ENCODE peak calls at places on chromosomes 5 and 9, in ten cellular contexts. One of them, this sample, is unnamed.

GRCh38 chr5:179475956-179476355 is 74.4 kb upstream of the RUFY1 start:
- DNase-seq in cardiac fibroblast: no peak
- DNase-seq in fibroblast of the conjunctiva: no peak
- DNase-seq in frontal cortex: no peak
- DNase-seq in midbrain: no peak
- DNase-seq in ecto neural progenitor cell: no peak
- DNase-seq in iris pigment epithelial cell: no peak
- DNase-seq in CD8-positive, alpha-beta T cell: no peak
- DNase-seq in Right ventricle myocardium superior: no peak
- DNase-seq in GM13977: no peak
- DNase-seq in this sample: no peak

GRCh38 chr5:40674661-40675235 is 5.0 kb upstream of the PTGER4 start:
- DNase-seq in ecto neural progenitor cell: no peak
- DNase-seq in CD8-positive, alpha-beta T cell: no peak
- DNase-seq in iris pigment epithelial cell: no peak
- DNase-seq in midbrain: no peak
- DNase-seq in Right ventricle myocardium superior: no peak
- DNase-seq in fibroblast of the conjunctiva: no peak
- DNase-seq in GM13977: no peak
- DNase-seq in frontal cortex: no peak
- DNase-seq in cardiac fibroblast: no peak
- DNase-seq in this sample: no peak

GRCh38 chr5:117188207-117188606 is 613.6 kb upstream of the SEMA6A start:
- DNase-seq in ecto neural progenitor cell: no peak
- DNase-seq in cardiac fibroblast: no peak
- DNase-seq in CD8-positive, alpha-beta T cell: no peak
- DNase-seq in iris pigment epithelial cell: no peak
- DNase-seq in fibroblast of the conjunctiva: no peak
- DNase-seq in midbrain: no peak
- DNase-seq in Right ventricle myocardium superior: no peak
- DNase-seq in frontal cortex: no peak
- DNase-seq in GM13977: no peak
- DNase-seq in this sample: no peak

GRCh38 chr9:35518981-35519679 is 29.2 kb downstream of the RUSC2 start:
- DNase-seq in ecto neural progenitor cell: no peak
- DNase-seq in iris pigment epithelial cell: peak; percentile 64
- DNase-seq in cardiac fibroblast: peak; percentile 69
- DNase-seq in Right ventricle myocardium superior: no peak
- DNase-seq in fibroblast of the conjunctiva: no peak
- DNase-seq in midbrain: peak; percentile 12
- DNase-seq in frontal cortex: no peak
- DNase-seq in CD8-positive, alpha-beta T cell: no peak
- DNase-seq in GM13977: no peak
- DNase-seq in this sample: no peak

GRCh38 chr5:113652161-113652560 is 138.7 kb downstream of the YTHDC2 start:
- DNase-seq in CD8-positive, alpha-beta T cell: no peak
- DNase-seq in GM13977: no peak
- DNase-seq in iris pigment epithelial cell: no peak
- DNase-seq in midbrain: no peak
- DNase-seq in Right ventricle myocardium superior: no peak
- DNase-seq in frontal cortex: no peak
- DNase-seq in ecto neural progenitor cell: no peak
- DNase-seq in fibroblast of the conjunctiva: no peak
- DNase-seq in cardiac fibroblast: no peak
- DNase-seq in this sample: no peak

GRCh38 chr5:154648706-154649105 is 106.5 kb upstream of the LARP1 start:
- DNase-seq in fibroblast of the conjunctiva: no peak
- DNase-seq in Right ventricle myocardium superior: no peak
- DNase-seq in midbrain: no peak
- DNase-seq in ecto neural progenitor cell: no peak
- DNase-seq in GM13977: no peak
- DNase-seq in CD8-positive, alpha-beta T cell: no peak
- DNase-seq in iris pigment epithelial cell: no peak
- DNase-seq in cardiac fibroblast: peak; percentile 48
- DNase-seq in frontal cortex: no peak
- DNase-seq in this sample: peak; percentile 65

GRCh38 chr9:16505159-16505558 is 365.3 kb downstream of the BNC2 start:
- DNase-seq in fibroblast of the conjunctiva: no peak
- DNase-seq in GM13977: no peak
- DNase-seq in midbrain: no peak
- DNase-seq in iris pigment epithelial cell: peak; percentile 91
- DNase-seq in ecto neural progenitor cell: no peak
- DNase-seq in Right ventricle myocardium superior: no peak
- DNase-seq in CD8-positive, alpha-beta T cell: no peak
- DNase-seq in frontal cortex: no peak
- DNase-seq in cardiac fibroblast: peak; percentile 53
- DNase-seq in this sample: no peak

GRCh38 chr5:74540582-74540981 is 99.9 kb downstream of the ENC1 start:
- DNase-seq in Right ventricle myocardium superior: no peak
- DNase-seq in fibroblast of the conjunctiva: no peak
- DNase-seq in GM13977: no peak
- DNase-seq in cardiac fibroblast: peak; percentile 22
- DNase-seq in frontal cortex: no peak
- DNase-seq in CD8-positive, alpha-beta T cell: no peak
- DNase-seq in midbrain: no peak
- DNase-seq in ecto neural progenitor cell: no peak
- DNase-seq in iris pigment epithelial cell: no peak
- DNase-seq in this sample: no peak

GRCh38 chr9:87888501-87888900 is 5.8 kb downstream of the SPATA31E1 start:
- DNase-seq in Right ventricle myocardium superior: no peak
- DNase-seq in midbrain: no peak
- DNase-seq in iris pigment epithelial cell: no peak
- DNase-seq in frontal cortex: no peak
- DNase-seq in GM13977: no peak
- DNase-seq in fibroblast of the conjunctiva: no peak
- DNase-seq in ecto neural progenitor cell: no peak
- DNase-seq in CD8-positive, alpha-beta T cell: no peak
- DNase-seq in cardiac fibroblast: no peak
- DNase-seq in this sample: no peak

GRCh38 chr5:16568875-16569580 is 47.8 kb downstream of the RETREG1 start:
- DNase-seq in Right ventricle myocardium superior: peak; percentile 53
- DNase-seq in frontal cortex: peak; percentile 20
- DNase-seq in CD8-positive, alpha-beta T cell: no peak
- DNase-seq in fibroblast of the conjunctiva: no peak
- DNase-seq in midbrain: peak; percentile 94
- DNase-seq in GM13977: no peak
- DNase-seq in cardiac fibroblast: peak; percentile 18
- DNase-seq in ecto neural progenitor cell: no peak
- DNase-seq in iris pigment epithelial cell: peak; percentile 20
- DNase-seq in this sample: no peak

GRCh38 chr9:116383956-116384355 is 230.4 kb downstream of the PAPPA start:
- DNase-seq in frontal cortex: no peak
- DNase-seq in GM13977: no peak
- DNase-seq in midbrain: no peak
- DNase-seq in cardiac fibroblast: peak; percentile 24
- DNase-seq in fibroblast of the conjunctiva: no peak
- DNase-seq in iris pigment epithelial cell: peak; percentile 78
- DNase-seq in CD8-positive, alpha-beta T cell: no peak
- DNase-seq in ecto neural progenitor cell: no peak
- DNase-seq in Right ventricle myocardium superior: no peak
- DNase-seq in this sample: no peak

GRCh38 chr5:71600783-71601182 is 13.6 kb downstream of the MCCC2 start:
- DNase-seq in frontal cortex: no peak
- DNase-seq in iris pigment epithelial cell: peak; percentile 18
- DNase-seq in GM13977: no peak
- DNase-seq in fibroblast of the conjunctiva: no peak
- DNase-seq in CD8-positive, alpha-beta T cell: no peak
- DNase-seq in ecto neural progenitor cell: no peak
- DNase-seq in Right ventricle myocardium superior: no peak
- DNase-seq in midbrain: no peak
- DNase-seq in cardiac fibroblast: no peak
- DNase-seq in this sample: no peak

GRCh38 chr9:130313103-130313858 is 47.7 kb downstream of the HMCN2 start:
- DNase-seq in cardiac fibroblast: no peak
- DNase-seq in frontal cortex: no peak
- DNase-seq in CD8-positive, alpha-beta T cell: no peak
- DNase-seq in Right ventricle myocardium superior: peak; percentile 54
- DNase-seq in iris pigment epithelial cell: no peak
- DNase-seq in GM13977: no peak
- DNase-seq in ecto neural progenitor cell: no peak
- DNase-seq in fibroblast of the conjunctiva: no peak
- DNase-seq in midbrain: no peak
- DNase-seq in this sample: no peak

GRCh38 chr5:3376611-3377010 is 219.0 kb upstream of the IRX1 start:
- DNase-seq in iris pigment epithelial cell: no peak
- DNase-seq in GM13977: no peak
- DNase-seq in ecto neural progenitor cell: no peak
- DNase-seq in Right ventricle myocardium superior: no peak
- DNase-seq in frontal cortex: no peak
- DNase-seq in fibroblast of the conjunctiva: no peak
- DNase-seq in cardiac fibroblast: no peak
- DNase-seq in CD8-positive, alpha-beta T cell: no peak
- DNase-seq in midbrain: no peak
- DNase-seq in this sample: no peak

GRCh38 chr5:28743362-28743761 is 1705.0 kb upstream of the CDH9 start:
- DNase-seq in frontal cortex: no peak
- DNase-seq in CD8-positive, alpha-beta T cell: no peak
- DNase-seq in GM13977: no peak
- DNase-seq in fibroblast of the conjunctiva: peak; percentile 6
- DNase-seq in midbrain: no peak
- DNase-seq in ecto neural progenitor cell: no peak
- DNase-seq in iris pigment epithelial cell: peak; percentile 32
- DNase-seq in cardiac fibroblast: no peak
- DNase-seq in Right ventricle myocardium superior: no peak
- DNase-seq in this sample: no peak

GRCh38 chr9:70021026-70021571 is 22.5 kb upstream of the MAMDC2 start:
- DNase-seq in iris pigment epithelial cell: peak; percentile 92
- DNase-seq in CD8-positive, alpha-beta T cell: no peak
- DNase-seq in cardiac fibroblast: peak; percentile 74
- DNase-seq in fibroblast of the conjunctiva: no peak
- DNase-seq in midbrain: peak; percentile 67
- DNase-seq in ecto neural progenitor cell: no peak
- DNase-seq in GM13977: no peak
- DNase-seq in frontal cortex: no peak
- DNase-seq in Right ventricle myocardium superior: peak; percentile 87
- DNase-seq in this sample: no peak

GRCh38 chr9:14926941-14927624 is 16.9 kb upstream of the FREM1 start:
- DNase-seq in fibroblast of the conjunctiva: no peak
- DNase-seq in Right ventricle myocardium superior: no peak
- DNase-seq in midbrain: no peak
- DNase-seq in frontal cortex: no peak
- DNase-seq in iris pigment epithelial cell: no peak
- DNase-seq in GM13977: no peak
- DNase-seq in CD8-positive, alpha-beta T cell: no peak
- DNase-seq in ecto neural progenitor cell: no peak
- DNase-seq in cardiac fibroblast: peak; percentile 27
- DNase-seq in this sample: no peak

GRCh38 chr5:173138707-173139106 is 5.6 kb upstream of the BNIP1 start:
- DNase-seq in CD8-positive, alpha-beta T cell: no peak
- DNase-seq in Right ventricle myocardium superior: no peak
- DNase-seq in GM13977: no peak
- DNase-seq in cardiac fibroblast: no peak
- DNase-seq in fibroblast of the conjunctiva: no peak
- DNase-seq in midbrain: no peak
- DNase-seq in iris pigment epithelial cell: peak; percentile 6
- DNase-seq in frontal cortex: no peak
- DNase-seq in ecto neural progenitor cell: no peak
- DNase-seq in this sample: no peak

GRCh38 chr5:159286420-159287035 is 23.4 kb downstream of the UBLCP1 start:
- DNase-seq in iris pigment epithelial cell: peak; percentile 45
- DNase-seq in ecto neural progenitor cell: no peak
- DNase-seq in Right ventricle myocardium superior: no peak
- DNase-seq in midbrain: peak; percentile 67
- DNase-seq in fibroblast of the conjunctiva: peak; percentile 36
- DNase-seq in frontal cortex: no peak
- DNase-seq in cardiac fibroblast: peak; percentile 50
- DNase-seq in GM13977: no peak
- DNase-seq in CD8-positive, alpha-beta T cell: no peak
- DNase-seq in this sample: no peak

GRCh38 chr5:158499680-158499998 is 600.1 kb downstream of the EBF1 start:
- DNase-seq in cardiac fibroblast: no peak
- DNase-seq in frontal cortex: no peak
- DNase-seq in Right ventricle myocardium superior: no peak
- DNase-seq in midbrain: no peak
- DNase-seq in CD8-positive, alpha-beta T cell: no peak
- DNase-seq in fibroblast of the conjunctiva: no peak
- DNase-seq in ecto neural progenitor cell: no peak
- DNase-seq in GM13977: no peak
- DNase-seq in iris pigment epithelial cell: no peak
- DNase-seq in this sample: no peak

GRCh38 chr9:114936566-114936965 is 6.2 kb upstream of the TNFSF8 start:
- DNase-seq in frontal cortex: no peak
- DNase-seq in cardiac fibroblast: no peak
- DNase-seq in Right ventricle myocardium superior: no peak
- DNase-seq in ecto neural progenitor cell: no peak
- DNase-seq in CD8-positive, alpha-beta T cell: no peak
- DNase-seq in midbrain: no peak
- DNase-seq in fibroblast of the conjunctiva: no peak
- DNase-seq in iris pigment epithelial cell: peak; percentile 2
- DNase-seq in GM13977: no peak
- DNase-seq in this sample: no peak

This sample was measured in Peyer's patch.